ENCODE peak calls at places on chromosome 12, in ten cellular contexts. N is A549; V is heart right ventricle; C is GM06990; R is CD8-positive, alpha-beta T cell; M is fibroblast of pulmonary artery; T is fibroblast of the aortic adventitia; F is thyroid gland; Z is tibial artery; Y is ovary. G is an unnamed sample.
A peak's percentile ranks its signal among the peaks of the same experiment; 100 is the strongest.

GRCh38 chr12:8681129-8681902 is 16.5 kb upstream of the RIMKLB start:
- DNase-seq in C (no peak), V (no peak), M (peak; percentile 96), T (peak; percentile 98), N (no peak), Z (no peak), F (no peak), Y (no peak), R (no peak), G (no peak)

GRCh38 chr12:6250343-6250742 is 50.1 kb downstream of the CD9 start:
- DNase-seq in C (no peak), F (no peak), R (no peak), Y (no peak), N (no peak), M (peak; percentile 29), V (no peak), T (peak; percentile 52), Z (peak; percentile 59), G (peak; percentile 92)

GRCh38 chr12:64714551-64714968 is 44.6 kb downstream of the GNS start:
- DNase-seq in T (no peak), Z (no peak), V (no peak), F (no peak), Y (no peak), C (peak; percentile 12), R (no peak), N (no peak), M (no peak), G (no peak)

GRCh38 chr12:93571854-93572711 is at the start of gene SOCS2:
- DNase-seq in C (peak; percentile 42), R (no peak), M (peak; percentile 19), N (peak; percentile 35), Y (peak; percentile 73), F (peak; percentile 43), T (no peak), Z (peak; percentile 22), V (peak; percentile 49), G (peak; percentile 37)

GRCh38 chr12:132449565-132450390 is 40.2 kb upstream of the FBRSL1 start:
- DNase-seq in Y (no peak), C (peak; percentile 63), F (no peak), T (no peak), V (no peak), R (no peak), Z (no peak), M (no peak), N (no peak), G (no peak)

GRCh38 chr12:10968765-10969456 is 17.8 kb downstream of the TAS2R50 start:
- DNase-seq in R (no peak), T (peak; percentile 93), Y (peak; percentile 47), C (no peak), Z (peak; percentile 68), F (peak; percentile 5), M (peak; percentile 94), N (no peak), V (peak; percentile 17), G (no peak)

GRCh38 chr12:9897524-9897923 is 16.2 kb downstream of the KLRF2 start:
- DNase-seq in R (no peak), Z (no peak), M (no peak), Y (no peak), C (no peak), T (no peak), F (no peak), V (no peak), N (no peak), G (no peak)

GRCh38 chr12:108634225-108634795 is 616 bp upstream of the SELPLG start:
- DNase-seq in N (no peak), F (no peak), R (peak; percentile 29), M (no peak), V (no peak), Y (peak; percentile 13), T (no peak), Z (no peak), C (no peak), G (no peak)

GRCh38 chr12:121718653-121719239 is 6.2 kb downstream of the TMEM120B start:
- DNase-seq in C (no peak), Y (no peak), R (no peak), V (no peak), Z (no peak), T (no peak), F (no peak), N (no peak), M (no peak), G (peak; percentile 72)

GRCh38 chr12:1594045-1594294 is 411 bp downstream of the FBXL14 start:
- DNase-seq in M (no peak), F (peak; percentile 72), V (no peak), R (no peak), N (peak; percentile 28), T (no peak), Z (peak; percentile 59), Y (no peak), C (peak; percentile 83), G (peak; percentile 76)

GRCh38 chr12:3863756-3864155 is 9.4 kb downstream of the PARP11 start:
- DNase-seq in T (no peak), Y (no peak), R (no peak), N (no peak), F (peak; percentile 30), Z (no peak), V (no peak), M (no peak), C (no peak), G (no peak)

DNA sequence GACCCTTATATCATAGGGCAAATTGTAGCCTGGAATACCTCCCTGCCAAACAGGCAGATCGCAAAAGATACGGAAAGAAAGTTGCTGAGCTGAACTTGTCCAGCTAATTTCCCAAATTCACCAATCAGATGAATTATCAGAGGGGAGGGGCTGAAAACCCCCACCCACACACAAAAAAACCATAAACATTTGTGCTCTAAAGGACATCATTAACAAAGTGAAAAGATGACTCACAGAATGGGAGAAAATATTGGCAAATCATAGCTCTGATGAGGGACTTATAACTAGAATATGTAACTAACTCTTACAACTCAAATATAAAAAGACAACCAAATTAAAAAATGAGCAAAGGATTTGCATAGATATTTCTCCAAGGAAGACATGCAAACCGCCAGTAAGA is 36.3 kb downstream of the PTHLH start:
- DNase-seq in M (no peak), F (no peak), Z (no peak), Y (no peak), C (no peak), T (no peak), R (no peak), N (no peak), V (no peak), G (no peak)
- TF ChIP-seq CTCF in M (no peak), F (no peak), Z (no peak), Y (no peak), C (no peak), T (no peak), R (no peak), N (no peak), V (no peak), G (no peak)

GRCh38 chr12:50788562-50788961 is 24.7 kb downstream of the ATF1 start:
- DNase-seq in N (no peak), F (no peak), M (peak; percentile 54), R (no peak), T (peak; percentile 66), C (no peak), Z (no peak), V (no peak), Y (no peak), G (no peak)

GRCh38 chr12:50785406-50785805 is 21.5 kb downstream of the ATF1 start:
- DNase-seq in N (no peak), Y (no peak), R (no peak), M (no peak), Z (no peak), F (no peak), T (no peak), C (no peak), V (no peak), G (no peak)

GRCh38 chr12:50784501-50784900 is 20.6 kb downstream of the ATF1 start:
- DNase-seq in V (no peak), Y (no peak), R (no peak), C (no peak), T (no peak), Z (no peak), N (no peak), F (no peak), M (no peak), G (no peak)

GRCh38 chr12:50787618-50788017 is 23.7 kb downstream of the ATF1 start:
- DNase-seq in V (no peak), M (no peak), C (no peak), N (no peak), F (no peak), Z (no peak), R (no peak), Y (no peak), T (no peak), G (no peak)

DNA sequence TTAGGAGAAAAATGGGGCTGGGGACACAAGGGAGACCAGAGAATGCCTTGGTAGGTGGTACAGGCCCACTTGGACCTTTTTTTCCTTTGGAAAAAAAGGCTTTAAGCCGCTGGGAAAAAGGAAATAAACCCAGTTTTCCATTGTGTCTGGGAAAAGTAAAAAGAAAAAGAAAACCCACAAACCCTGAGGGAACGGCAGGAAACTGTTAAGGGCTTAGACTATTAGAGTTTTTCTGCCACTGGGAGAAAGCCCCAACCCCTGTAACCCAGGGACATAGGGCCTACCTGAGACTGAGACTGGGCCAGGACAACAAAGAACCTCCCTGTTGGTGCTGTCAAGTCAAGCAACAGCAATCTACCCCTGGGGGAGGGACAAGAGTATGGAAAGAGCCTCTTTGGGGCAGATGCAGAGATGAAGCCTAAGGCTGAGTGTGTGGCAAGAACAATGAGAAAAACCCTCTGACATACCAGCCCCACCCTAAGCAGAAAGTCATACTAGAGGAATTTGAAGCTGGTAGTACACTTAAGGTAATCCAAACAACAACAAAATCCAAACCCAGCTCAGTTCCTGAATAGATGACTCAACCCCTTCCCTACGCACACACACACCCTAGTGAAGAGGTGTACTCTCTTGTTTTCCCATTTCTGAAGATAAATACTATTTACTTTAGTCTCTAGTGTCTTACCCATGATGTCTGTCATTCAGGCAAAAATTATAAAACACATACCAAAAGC is 22.8 kb downstream of the ATF1 start:
- DNase-seq in M (peak; percentile 96), Y (no peak), T (peak; percentile 95), V (no peak), C (no peak), Z (no peak), F (peak; percentile 5), N (peak; percentile 84), R (no peak), G (no peak)
- H3K4me3 ChIP-seq in M (no peak overlapping the region), Y (no peak overlapping the region), T (peak overlapping the region; percentile 22), V (no peak overlapping the region), C (no peak overlapping the region), Z (no peak overlapping the region), F (no peak overlapping the region), N (no peak overlapping the region), R (no peak overlapping the region), G (no peak overlapping the region)

DNA sequence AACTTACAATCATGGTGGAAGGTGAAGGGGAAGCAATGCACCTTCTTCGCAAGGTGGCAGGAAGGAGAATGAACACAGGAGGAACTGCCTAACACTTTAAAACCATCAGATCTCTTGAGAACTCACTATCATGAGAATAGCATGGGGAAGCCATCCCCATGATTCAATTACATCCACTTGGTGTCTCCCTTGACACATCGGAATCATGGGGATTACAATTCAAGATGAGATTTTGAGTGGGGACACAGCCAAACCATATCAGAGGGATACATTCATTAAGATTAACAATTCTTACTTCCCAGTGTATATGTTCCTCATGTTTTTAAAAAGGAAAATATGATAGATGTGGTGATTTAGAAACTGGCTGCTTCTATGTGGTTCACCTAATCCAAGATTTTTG is 117.9 kb downstream of the PDE3A start:
- DNase-seq in N (no peak), C (no peak), R (no peak), F (no peak), T (no peak), V (no peak), Y (no peak), Z (no peak), M (no peak), G (no peak)
- TF ChIP-seq CTCF in N (peak; percentile 50), C (no peak), R (no peak), F (no peak), T (no peak), V (no peak), Y (no peak), Z (no peak), M (no peak), G (peak; percentile 46)

GRCh38 chr12:48786591-48787544 is 2.0 kb downstream of the ADCY6 start:
- DNase-seq in Y (peak; percentile 63), V (peak; percentile 58), Z (no peak), N (no peak), M (peak; percentile 46), R (no peak), T (peak; percentile 63), C (no peak), F (no peak), G (peak; percentile 92)
- H3K4me3 ChIP-seq in Y (peak overlapping the region; percentile 88), V (peak overlapping the region; percentile 94), Z (peak overlapping the region; percentile 81), N (peak overlapping the region; percentile 97), M (peak overlapping the region; percentile 76), R (no peak overlapping the region), T (peak overlapping the region; percentile 83), C (no peak overlapping the region), F (peak overlapping the region; percentile 93), G (peak overlapping the region; percentile 65)

G was measured in BE2C.